ENCODE peak calls at places on chromosomes 3 and 15, in six cellular contexts. A, I, E, M, X and C are unnamed samples.
A peak's percentile ranks its signal among the peaks of the same experiment; 100 is the strongest.

GRCh38 chr3:43690400-43691119 is at the start of gene ABHD5:
- DNase-seq in I (peak; percentile 99), E (peak; percentile 93), M (peak; percentile 98), X (peak; percentile 16), A (peak; percentile 92), C (peak; percentile 95)

GRCh38 chr3:127172670-127173515 is 20.0 kb upstream of the PRR23E start:
- DNase-seq in A (peak; percentile 69), X (no peak), E (no peak), M (no peak), I (peak; percentile 15), C (peak; percentile 92)

GRCh38 chr15:47027322-47027946 is 689.9 kb upstream of the SEMA6D start:
- DNase-seq in E (no peak), A (no peak), X (no peak), I (peak; percentile 33), M (no peak), C (peak; percentile 60)

GRCh38 chr3:194961149-194961548 is 275.5 kb downstream of the FAM43A start:
- DNase-seq in E (no peak), A (no peak), X (no peak), M (no peak), I (no peak), C (no peak)

GRCh38 chr3:53162672-53163458 is 1.9 kb downstream of the PRKCD start:
- DNase-seq in E (peak; percentile 55), M (peak; percentile 40), X (no peak), I (no peak), A (no peak), C (no peak)

GRCh38 chr15:42057744-42058646 is 36.4 kb downstream of the PLA2G4D start:
- DNase-seq in I (no peak), X (no peak), E (no peak), A (no peak), M (no peak), C (no peak)

GRCh38 chr15:92666780-92667179 is 11.2 kb upstream of the FAM174B start:
- DNase-seq in A (no peak), I (no peak), M (no peak), E (no peak), X (no peak), C (no peak)

GRCh38 chr3:52502001-52502400 is 6.9 kb downstream of the STAB1 start:
- DNase-seq in M (no peak), E (no peak), I (no peak), A (no peak), X (no peak), C (no peak)

GRCh38 chr3:31670722-31671121 is 138.0 kb downstream of the STT3B start:
- DNase-seq in X (no peak), E (no peak), I (no peak), M (no peak), A (no peak), C (no peak)

GRCh38 chr3:112561085-112561692 is 573 bp downstream of the ATG3 start:
- DNase-seq in I (peak; percentile 85), X (peak; percentile 40), E (peak; percentile 40), M (peak; percentile 52), A (peak; percentile 64), C (peak; percentile 83)